ENCODE peak calls at places on chromosomes 3 and 15, in four cellular contexts. One of them, this sample, is unnamed.

GRCh38 chr3:47251689-47252088 is 30.9 kb downstream of the KIF9 start:
- DNase-seq in Right ventricle myocardium superior: no peak
- DNase-seq in fibroblast of lung: no peak
- DNase-seq in cardiac septum: no peak
- DNase-seq in this sample: no peak

GRCh38 chr15:99977945-99978344 is 244.7 kb upstream of the LYSMD4 start:
- DNase-seq in Right ventricle myocardium superior: no peak
- DNase-seq in fibroblast of lung: no peak
- DNase-seq in cardiac septum: no peak
- DNase-seq in this sample: peak

GRCh38 chr15:36334059-36334458 is 245.4 kb upstream of the CDIN1 start:
- DNase-seq in Right ventricle myocardium superior: no peak
- DNase-seq in fibroblast of lung: peak
- DNase-seq in cardiac septum: no peak
- DNase-seq in this sample: no peak

GRCh38 chr3:53703630-53704362 is 142.4 kb downstream of the CHDH start:
- DNase-seq in Right ventricle myocardium superior: no peak
- DNase-seq in fibroblast of lung: no peak
- DNase-seq in cardiac septum: peak
- DNase-seq in this sample: no peak

GRCh38 chr3:119746423-119746822 is 35.5 kb upstream of the NR1I2 start:
- DNase-seq in Right ventricle myocardium superior: no peak
- DNase-seq in fibroblast of lung: no peak
- DNase-seq in cardiac septum: no peak
- DNase-seq in this sample: no peak

GRCh38 chr3:47802734-47803477 is at the start of gene DHX30:
- DNase-seq in Right ventricle myocardium superior: peak
- DNase-seq in fibroblast of lung: peak
- DNase-seq in cardiac septum: peak
- DNase-seq in this sample: peak

GRCh38 chr3:153242900-153243299 is 80.9 kb downstream of the RAP2B start:
- DNase-seq in Right ventricle myocardium superior: no peak
- DNase-seq in fibroblast of lung: peak
- DNase-seq in cardiac septum: no peak
- DNase-seq in this sample: no peak

GRCh38 chr3:112649478-112649735 is 8.5 kb upstream of the CCDC80 start:
- DNase-seq in Right ventricle myocardium superior: no peak
- DNase-seq in fibroblast of lung: peak
- DNase-seq in cardiac septum: no peak
- DNase-seq in this sample: no peak

GRCh38 chr3:179852117-179852886 is 184.4 kb downstream of the PEX5L start:
- DNase-seq in Right ventricle myocardium superior: no peak
- DNase-seq in fibroblast of lung: peak
- DNase-seq in cardiac septum: no peak
- DNase-seq in this sample: no peak

GRCh38 chr3:180804871-180805430 is 107.5 kb upstream of the FXR1 start:
- DNase-seq in Right ventricle myocardium superior: no peak
- DNase-seq in fibroblast of lung: peak
- DNase-seq in cardiac septum: no peak
- DNase-seq in this sample: no peak

GRCh38 chr3:193778676-193779075 is 185.7 kb downstream of the OPA1 start:
- DNase-seq in Right ventricle myocardium superior: no peak
- DNase-seq in fibroblast of lung: no peak
- DNase-seq in cardiac septum: no peak
- DNase-seq in this sample: no peak

GRCh38 chr15:89391685-89392257 is 57.1 kb upstream of the POLG start:
- DNase-seq in Right ventricle myocardium superior: no peak
- DNase-seq in fibroblast of lung: no peak
- DNase-seq in cardiac septum: no peak
- DNase-seq in this sample: peak

GRCh38 chr3:179182892-179183291 is 34.7 kb downstream of the PIK3CA start:
- DNase-seq in Right ventricle myocardium superior: no peak
- DNase-seq in fibroblast of lung: no peak
- DNase-seq in cardiac septum: no peak
- DNase-seq in this sample: no peak

GRCh38 chr3:189720746-189721426 is 89.7 kb downstream of the TP63 start:
- DNase-seq in Right ventricle myocardium superior: no peak
- DNase-seq in fibroblast of lung: no peak
- DNase-seq in cardiac septum: no peak
- DNase-seq in this sample: no peak

GRCh38 chr3:24145981-24146822 is 201.1 kb downstream of the NR1D2 start:
- DNase-seq in Right ventricle myocardium superior: no peak
- DNase-seq in fibroblast of lung: peak
- DNase-seq in cardiac septum: no peak
- DNase-seq in this sample: no peak

GRCh38 chr15:80695911-80696651 is 971 bp downstream of the ABHD17C start:
- DNase-seq in Right ventricle myocardium superior: peak
- DNase-seq in fibroblast of lung: peak
- DNase-seq in cardiac septum: no peak
- DNase-seq in this sample: no peak

GRCh38 chr3:36488077-36488789 is 107.9 kb downstream of the STAC start:
- DNase-seq in Right ventricle myocardium superior: no peak
- DNase-seq in fibroblast of lung: no peak
- DNase-seq in cardiac septum: no peak
- DNase-seq in this sample: no peak

GRCh38 chr15:78715930-78716329 is 74.9 kb upstream of the CHRNB4 start:
- DNase-seq in Right ventricle myocardium superior: no peak
- DNase-seq in fibroblast of lung: peak
- DNase-seq in cardiac septum: no peak
- DNase-seq in this sample: no peak

GRCh38 chr3:182829761-182830405 is 36.6 kb downstream of the ATP11B start:
- DNase-seq in Right ventricle myocardium superior: no peak
- DNase-seq in fibroblast of lung: no peak
- DNase-seq in cardiac septum: no peak
- DNase-seq in this sample: no peak

GRCh38 chr3:105513042-105513441 is 146.3 kb downstream of the ALCAM start:
- DNase-seq in Right ventricle myocardium superior: no peak
- DNase-seq in fibroblast of lung: peak
- DNase-seq in cardiac septum: no peak
- DNase-seq in this sample: no peak

GRCh38 chr15:67010898-67011619 is 54.3 kb upstream of the SMAD3 start:
- DNase-seq in Right ventricle myocardium superior: no peak
- DNase-seq in fibroblast of lung: peak
- DNase-seq in cardiac septum: no peak
- DNase-seq in this sample: no peak

GRCh38 chr15:90059208-90059985 is 42.9 kb downstream of the IDH2 start:
- DNase-seq in Right ventricle myocardium superior: peak
- DNase-seq in fibroblast of lung: no peak
- DNase-seq in cardiac septum: peak
- DNase-seq in this sample: peak

GRCh38 chr3:308597-309321 is 112.2 kb downstream of the CHL1 start:
- DNase-seq in Right ventricle myocardium superior: no peak
- DNase-seq in fibroblast of lung: no peak
- DNase-seq in cardiac septum: no peak
- DNase-seq in this sample: no peak

GRCh38 chr15:39411102-39411989 is 169.5 kb upstream of the THBS1 start:
- DNase-seq in Right ventricle myocardium superior: no peak
- DNase-seq in fibroblast of lung: peak
- DNase-seq in cardiac septum: no peak
- DNase-seq in this sample: no peak

GRCh38 chr3:48607519-48607918 is 1.9 kb downstream of the UQCRC1 start:
- DNase-seq in Right ventricle myocardium superior: no peak
- DNase-seq in fibroblast of lung: no peak
- DNase-seq in cardiac septum: no peak
- DNase-seq in this sample: no peak

GRCh38 chr3:185362850-185363661 is at the start of gene MAP3K13:
- DNase-seq in Right ventricle myocardium superior: peak
- DNase-seq in fibroblast of lung: peak
- DNase-seq in cardiac septum: peak
- DNase-seq in this sample: peak

GRCh38 chr3:121648219-121648958 is 12.3 kb downstream of the HCLS1 start:
- DNase-seq in Right ventricle myocardium superior: no peak
- DNase-seq in fibroblast of lung: no peak
- DNase-seq in cardiac septum: no peak
- DNase-seq in this sample: no peak

GRCh38 chr3:151468284-151468917 is 7.5 kb upstream of the IGSF10 start:
- DNase-seq in Right ventricle myocardium superior: no peak
- DNase-seq in fibroblast of lung: peak
- DNase-seq in cardiac septum: no peak
- DNase-seq in this sample: no peak

GRCh38 chr3:194714122-194714425 is 28.4 kb downstream of the FAM43A start:
- DNase-seq in Right ventricle myocardium superior: no peak
- DNase-seq in fibroblast of lung: no peak
- DNase-seq in cardiac septum: no peak
- DNase-seq in this sample: no peak

GRCh38 chr3:27166888-27167287 is 202.3 kb downstream of the NEK10 start:
- DNase-seq in Right ventricle myocardium superior: no peak
- DNase-seq in fibroblast of lung: peak
- DNase-seq in cardiac septum: no peak
- DNase-seq in this sample: no peak

GRCh38 chr15:90664650-90665287 is 52.4 kb upstream of the BLM start:
- DNase-seq in Right ventricle myocardium superior: peak
- DNase-seq in fibroblast of lung: peak
- DNase-seq in cardiac septum: peak
- DNase-seq in this sample: peak

GRCh38 chr3:185070491-185071335 is 82.1 kb downstream of the C3orf70 start:
- DNase-seq in Right ventricle myocardium superior: no peak
- DNase-seq in fibroblast of lung: peak
- DNase-seq in cardiac septum: no peak
- DNase-seq in this sample: no peak

GRCh38 chr3:127573916-127574315 is 16.6 kb downstream of the TPRA1 start:
- DNase-seq in Right ventricle myocardium superior: no peak
- DNase-seq in fibroblast of lung: no peak
- DNase-seq in cardiac septum: no peak
- DNase-seq in this sample: no peak

GRCh38 chr3:170500462-170500861 is 81.8 kb downstream of the CLDN11 start:
- DNase-seq in Right ventricle myocardium superior: no peak
- DNase-seq in fibroblast of lung: no peak
- DNase-seq in cardiac septum: no peak
- DNase-seq in this sample: no peak

GRCh38 chr15:29401644-29402043 is 132.0 kb upstream of the NSMCE3 start:
- DNase-seq in Right ventricle myocardium superior: no peak
- DNase-seq in fibroblast of lung: no peak
- DNase-seq in cardiac septum: no peak
- DNase-seq in this sample: no peak

GRCh38 chr3:50450135-50450911 is 53.1 kb downstream of the CACNA2D2 start:
- DNase-seq in Right ventricle myocardium superior: peak
- DNase-seq in fibroblast of lung: peak
- DNase-seq in cardiac septum: no peak
- DNase-seq in this sample: peak

GRCh38 chr15:68808770-68809169 is 11.9 kb downstream of the ANP32A start:
- DNase-seq in Right ventricle myocardium superior: no peak
- DNase-seq in fibroblast of lung: no peak
- DNase-seq in cardiac septum: no peak
- DNase-seq in this sample: no peak

GRCh38 chr3:182046365-182046764 is 334.6 kb downstream of the SOX2 start:
- DNase-seq in Right ventricle myocardium superior: no peak
- DNase-seq in fibroblast of lung: no peak
- DNase-seq in cardiac septum: no peak
- DNase-seq in this sample: no peak

GRCh38 chr3:10599444-10599843 is 94.1 kb upstream of the ATP2B2 start:
- DNase-seq in Right ventricle myocardium superior: no peak
- DNase-seq in fibroblast of lung: no peak
- DNase-seq in cardiac septum: no peak
- DNase-seq in this sample: no peak